ENCODE peak calls at places on chromosomes 11 and 22, in four cellular contexts. One of them, this sample, is unnamed.

GRCh38 chr22:35231585-35232084 is 25.7 kb upstream of the HMGXB4 start:
- DNase-seq in fibroblast of pulmonary artery: peak; percentile 77
- DNase-seq in fibroblast of lung: peak; percentile 52
- DNase-seq in epithelial cell of esophagus: peak; percentile 85
- DNase-seq in this sample: peak; percentile 91

GRCh38 chr11:122882189-122882808 is at the start of gene JHY:
- DNase-seq in fibroblast of pulmonary artery: no peak
- DNase-seq in fibroblast of lung: no peak
- DNase-seq in epithelial cell of esophagus: no peak
- DNase-seq in this sample: no peak

GRCh38 chr11:65063532-65063931 is 5.2 kb upstream of the NAALADL1 start:
- DNase-seq in fibroblast of pulmonary artery: no peak
- DNase-seq in fibroblast of lung: no peak
- DNase-seq in epithelial cell of esophagus: peak; percentile 65
- DNase-seq in this sample: no peak

GRCh38 chr11:19419021-19419750 is 178.4 kb upstream of the E2F8 start:
- DNase-seq in fibroblast of pulmonary artery: peak; percentile 79
- DNase-seq in fibroblast of lung: peak; percentile 53
- DNase-seq in epithelial cell of esophagus: peak; percentile 52
- DNase-seq in this sample: peak; percentile 93

GRCh38 chr11:67644472-67645418 is 5.2 kb upstream of the TBX10 start:
- DNase-seq in fibroblast of pulmonary artery: no peak
- DNase-seq in fibroblast of lung: no peak
- DNase-seq in epithelial cell of esophagus: no peak
- DNase-seq in this sample: no peak

GRCh38 chr11:128133501-128133900 is 453.9 kb downstream of the ETS1 start:
- DNase-seq in fibroblast of pulmonary artery: no peak
- DNase-seq in fibroblast of lung: peak; percentile 36
- DNase-seq in epithelial cell of esophagus: no peak
- DNase-seq in this sample: no peak

GRCh38 chr11:27401760-27402316 is 38.8 kb upstream of the CCDC34 start:
- DNase-seq in fibroblast of pulmonary artery: no peak
- DNase-seq in fibroblast of lung: no peak
- DNase-seq in epithelial cell of esophagus: peak; percentile 54
- DNase-seq in this sample: no peak

GRCh38 chr11:120912504-120912903 is 111.4 kb upstream of the TBCEL start:
- DNase-seq in fibroblast of pulmonary artery: peak; percentile 51
- DNase-seq in fibroblast of lung: peak; percentile 51
- DNase-seq in epithelial cell of esophagus: peak; percentile 40
- DNase-seq in this sample: peak; percentile 71

GRCh38 chr22:36383110-36383581 is 4.6 kb downstream of the MYH9 start:
- DNase-seq in fibroblast of pulmonary artery: peak; percentile 59
- DNase-seq in fibroblast of lung: peak; percentile 98
- DNase-seq in epithelial cell of esophagus: no peak
- DNase-seq in this sample: no peak

GRCh38 chr11:123253909-123254308 is 58.9 kb upstream of the CLMP start:
- DNase-seq in fibroblast of pulmonary artery: no peak
- DNase-seq in fibroblast of lung: peak; percentile 47
- DNase-seq in epithelial cell of esophagus: no peak
- DNase-seq in this sample: no peak

GRCh38 chr11:71525188-71525937 is 1.7 kb upstream of the KRTAP5-7 start:
- DNase-seq in fibroblast of pulmonary artery: no peak
- DNase-seq in fibroblast of lung: no peak
- DNase-seq in epithelial cell of esophagus: no peak
- DNase-seq in this sample: no peak

GRCh38 chr11:38990841-38991240 is 2392.8 kb upstream of the RAG2 start:
- DNase-seq in fibroblast of pulmonary artery: no peak
- DNase-seq in fibroblast of lung: no peak
- DNase-seq in epithelial cell of esophagus: peak; percentile 49
- DNase-seq in this sample: no peak